ENCODE peak calls at places on chromosomes 4 and X, in six cellular contexts. Z, Y, U, L, M and A are unnamed samples.

GRCh38 chr4:74682567-74683359 is 111.6 kb downstream of the BTC start:
- DNase-seq in Y (peak), M (peak), U (no peak), L (peak), Z (no peak), A (peak)

GRCh38 chr4:101790521-101791188 is at the start of gene BANK1:
- DNase-seq in Y (peak), M (peak), L (peak), Z (peak), U (peak), A (peak)

GRCh38 chr4:56907009-56907408 is 691 bp upstream of the REST start:
- DNase-seq in L (peak), M (no peak), U (peak), Y (no peak), Z (no peak), A (no peak)

GRCh38 chrX:16957751-16958150 is 11.3 kb downstream of the REPS2 start:
- DNase-seq in U (no peak), L (no peak), M (peak), Z (no peak), Y (no peak), A (no peak)

GRCh38 chrX:129726307-129727111 is 12.3 kb upstream of the XPNPEP2 start:
- DNase-seq in Y (peak), M (peak), L (peak), Z (peak), U (peak), A (peak)

GRCh38 chr4:38322709-38323108 is 341.3 kb upstream of the KLF3 start:
- DNase-seq in Z (no peak), M (no peak), U (no peak), L (no peak), Y (peak), A (peak)

GRCh38 chr4:140666889-140667614 is 89.1 kb downstream of the TBC1D9 start:
- DNase-seq in U (no peak), M (no peak), Z (no peak), Y (no peak), L (no peak), A (peak)

GRCh38 chr4:144647095-144647959 is 1.4 kb downstream of the HHIP start:
- DNase-seq in U (peak), L (peak), Y (peak), Z (no peak), M (no peak), A (peak)

GRCh38 chrX:140057001-140057411 is 91.7 kb upstream of the CXorf66 start:
- DNase-seq in U (peak), M (peak), Z (peak), L (peak), Y (peak), A (peak)

GRCh38 chrX:41209853-41210252 is 124.1 kb upstream of the DDX3X start:
- DNase-seq in L (no peak), Z (no peak), U (no peak), M (no peak), Y (no peak), A (peak)

GRCh38 chrX:47321386-47321785 is 49.0 kb upstream of the ZNF157 start:
- DNase-seq in Y (peak), U (peak), M (peak), L (peak), Z (peak), A (peak)

GRCh38 chr4:2251073-2251794 is 9.3 kb upstream of the HAUS3 start:
- DNase-seq in L (no peak), M (no peak), Y (no peak), U (no peak), Z (no peak), A (no peak)

GRCh38 chr4:6324999-6325790 is 55.5 kb downstream of the WFS1 start:
- DNase-seq in Y (no peak), L (no peak), M (no peak), Z (no peak), U (no peak), A (no peak)

GRCh38 chr4:15809058-15809457 is 30.9 kb downstream of the CD38 start:
- DNase-seq in U (no peak), L (no peak), Y (no peak), Z (no peak), M (no peak), A (peak)

GRCh38 chr4:22413416-22413815 is 102.5 kb downstream of the ADGRA3 start:
- DNase-seq in U (no peak), L (no peak), M (no peak), Z (no peak), Y (no peak), A (no peak)

GRCh38 chrX:37314526-37314925 is 34.6 kb upstream of the PRRG1 start:
- DNase-seq in Y (peak), Z (no peak), M (peak), U (no peak), L (no peak), A (peak)

GRCh38 chr4:145544998-145545397 is 63.3 kb downstream of the SMAD1 start:
- DNase-seq in M (no peak), Y (no peak), Z (no peak), U (no peak), L (no peak), A (peak)

GRCh38 chr4:165355900-165356300 is 22.9 kb upstream of the CPE start:
- DNase-seq in U (no peak), M (no peak), Z (peak), L (peak), Y (peak), A (peak)

GRCh38 chr4:72569719-72570235 is 756 bp upstream of the ADAMTS3 start:
- DNase-seq in L (no peak), Z (no peak), M (no peak), U (no peak), Y (peak), A (peak)

GRCh38 chr4:3480528-3481112 is 17.5 kb downstream of the DOK7 start:
- DNase-seq in M (peak), U (peak), L (peak), Z (peak), Y (peak), A (peak)

GRCh38 chr4:43843501-43843900 is 605.1 kb downstream of the KCTD8 start:
- DNase-seq in Y (peak), U (no peak), L (no peak), Z (no peak), M (no peak), A (no peak)

GRCh38 chr4:28686618-28687017 is 1826.0 kb downstream of the STIM2 start:
- DNase-seq in L (peak), U (peak), M (no peak), Y (peak), Z (no peak), A (peak)

GRCh38 chr4:173448919-173449641 is 50.2 kb upstream of the SCRG1 start:
- DNase-seq in Z (no peak), M (peak), U (no peak), L (no peak), Y (peak), A (no peak)

GRCh38 chr4:164700471-164700870 is 53.5 kb upstream of the SMIM31 start:
- DNase-seq in L (peak), M (no peak), Y (no peak), Z (peak), U (peak), A (no peak)

GRCh38 chr4:8316911-8317351 is 47.4 kb downstream of the HTRA3 start:
- DNase-seq in Y (no peak), U (peak), L (peak), M (no peak), Z (no peak), A (no peak)
- H3K14ac ChIP-seq in Y (peak), U (no peak), L (no peak), M (peak), Z (peak), A (no peak)

DNA sequence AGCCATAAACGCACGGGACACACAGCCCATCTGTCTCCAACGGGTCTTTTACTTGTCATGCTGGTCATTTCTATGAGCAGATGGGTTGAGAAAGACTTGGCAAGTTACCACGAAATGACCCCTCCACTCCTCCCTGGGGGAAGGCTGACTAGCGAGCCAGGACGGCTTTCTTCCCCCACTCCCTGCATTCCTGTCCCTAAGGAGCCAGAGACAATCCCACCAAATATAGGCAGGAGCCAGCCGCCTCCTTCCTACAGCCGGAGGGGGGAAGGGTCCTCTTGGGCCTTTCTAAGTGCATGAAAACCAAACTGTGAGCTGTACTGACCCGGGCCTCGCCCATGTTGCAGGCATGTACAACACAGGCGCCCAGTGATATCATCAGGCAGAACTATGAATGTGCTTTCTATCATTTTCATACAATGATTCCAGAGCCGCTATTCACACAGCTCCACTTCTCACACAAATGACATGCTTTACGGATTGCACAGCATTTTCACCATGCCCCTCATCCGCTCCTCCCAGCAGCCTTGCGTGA is 28.6 kb downstream of the AFAP1 start:
- DNase-seq in U (no peak), Y (peak), L (peak), Z (peak), M (peak), A (peak)
- H3K4ac ChIP-seq in U (peak), Y (peak), L (no peak), Z (no peak), M (peak), A (peak)

GRCh38 chr4:153576443-153576774 is 107.7 kb upstream of the TLR2 start:
- DNase-seq in Z (no peak), L (no peak), M (no peak), U (no peak), Y (no peak), A (no peak)
- H3K14ac ChIP-seq in Z (no peak), L (no peak), M (no peak), U (no peak), Y (no peak), A (no peak)

GRCh38 chrX:2187352-2188115 is 313.2 kb downstream of the DHRSX start:
- DNase-seq in M (no peak), Y (no peak), U (no peak), L (no peak), Z (no peak), A (no peak)
- H3K4ac ChIP-seq in M (no peak), Y (no peak), U (no peak), L (no peak), Z (no peak), A (no peak)

GRCh38 chrX:74383611-74384010 is 37.7 kb upstream of the SLC16A2 start:
- DNase-seq in Y (peak), U (no peak), Z (peak), L (peak), M (peak), A (peak)

DNA sequence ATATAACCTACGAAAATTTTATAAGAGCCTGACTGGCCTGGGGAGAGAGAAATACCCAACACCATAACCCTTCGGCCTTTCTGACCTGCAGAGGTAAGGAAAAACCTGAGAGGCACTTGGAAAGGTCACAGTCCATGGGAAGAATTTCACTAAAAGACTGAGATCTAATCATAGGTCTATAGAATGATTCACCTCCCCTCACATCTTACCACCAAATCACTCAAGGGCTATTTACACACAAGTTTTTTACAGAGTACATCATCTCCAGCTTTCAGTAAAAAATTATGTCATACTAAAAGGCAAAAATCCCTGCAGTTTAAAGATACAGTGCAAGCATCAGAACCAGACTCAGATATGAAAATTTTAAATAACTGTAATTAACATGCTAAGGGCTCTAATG is 32.3 kb upstream of the SLC16A2 start:
- DNase-seq in L (no peak), U (no peak), M (no peak), Y (no peak), Z (no peak), A (no peak)
- H3K14ac ChIP-seq in L (no peak), U (no peak), M (no peak), Y (no peak), Z (no peak), A (no peak)

DNA sequence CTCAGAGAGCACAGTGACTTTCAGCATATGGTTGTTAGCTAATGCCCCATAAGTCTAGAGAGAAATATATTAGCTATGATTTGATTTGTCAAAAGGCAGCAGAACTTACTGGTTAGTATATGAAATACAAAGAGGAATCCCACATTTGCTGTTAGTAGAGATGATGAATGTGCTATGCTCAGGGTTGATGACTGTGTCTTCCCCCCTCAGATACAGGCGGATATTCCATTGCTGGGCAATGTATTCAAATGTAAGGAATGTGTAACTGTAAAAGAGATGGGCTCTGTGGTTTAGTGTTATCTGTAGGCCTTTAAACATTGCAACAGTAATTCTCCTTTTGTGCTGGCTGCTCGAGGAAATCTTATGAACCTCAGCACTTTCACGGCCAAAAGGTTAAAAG is 528.9 kb upstream of the ARX start:
- DNase-seq in U (no peak), Z (no peak), M (no peak), L (no peak), Y (peak), A (no peak)
- H3K4ac ChIP-seq in U (no peak), Z (no peak), M (no peak), L (no peak), Y (no peak), A (no peak)

GRCh38 chrX:7283741-7284140 is 135.8 kb upstream of the PUDP start:
- DNase-seq in L (no peak), U (no peak), Y (no peak), Z (no peak), M (peak), A (no peak)

DNA sequence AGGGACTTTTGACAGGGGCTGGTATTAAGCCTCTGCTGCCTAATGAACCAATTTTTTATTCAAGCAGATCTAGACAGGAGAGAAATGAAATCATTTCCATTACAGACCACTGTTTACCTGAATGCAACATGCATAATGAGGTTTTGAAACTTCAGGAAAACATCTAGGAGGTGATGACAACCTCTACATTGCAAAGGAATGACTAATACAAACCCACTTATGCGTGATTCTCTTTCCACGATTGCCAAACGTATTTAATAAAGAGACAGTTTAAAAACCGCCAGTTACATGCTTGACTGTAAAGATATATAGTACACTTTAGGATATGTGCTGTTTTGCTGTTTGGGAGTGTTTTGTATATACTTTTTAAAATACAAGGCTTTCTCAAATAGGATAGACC is 138.5 kb upstream of the PUDP start:
- DNase-seq in M (no peak), U (no peak), Y (peak), L (no peak), Z (no peak), A (peak)
- H3K14ac ChIP-seq in M (no peak), U (no peak), Y (no peak), L (no peak), Z (no peak), A (no peak)

DNA sequence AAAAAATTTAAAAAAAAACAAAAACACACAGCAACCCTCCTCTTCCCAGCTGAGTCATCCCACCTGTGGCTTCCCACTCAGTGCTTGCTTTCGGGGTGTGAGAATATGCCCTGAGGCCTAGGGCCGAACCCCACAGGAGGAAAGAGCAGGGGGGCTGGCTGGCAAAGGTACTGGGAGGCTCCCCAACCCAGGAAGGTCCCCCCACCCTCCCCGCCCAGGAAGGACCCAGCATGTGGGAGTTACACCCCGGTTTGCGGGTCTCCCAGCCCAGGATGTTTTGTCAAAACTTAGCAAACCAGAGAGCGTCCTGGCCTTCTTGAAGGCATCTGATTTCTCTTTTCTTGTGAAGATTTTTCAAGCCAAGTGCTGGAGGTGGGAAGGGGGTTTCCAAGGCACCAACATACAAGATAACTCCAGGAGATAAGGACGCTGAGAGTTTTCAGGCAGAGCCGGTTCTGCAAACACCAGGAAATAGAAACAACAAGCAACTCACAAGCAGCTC is 25.7 kb upstream of the CSF2RA start:
- DNase-seq in L (peak), Y (no peak), M (peak), U (no peak), Z (no peak), A (no peak)
- H3K4ac ChIP-seq in L (no peak), Y (no peak), M (peak), U (no peak), Z (no peak), A (no peak)